ENCODE peak calls at places on chromosomes 16 and 17, in four cellular contexts. N is amniotic stem cell, M is neural crest cell, U is HFFc6. B is an unnamed sample.

GRCh38 chr17:42155614-42156045 is 841 bp upstream of the RAB5C start:
- DNase-seq in N (no peak), M (no peak), U (no peak), B (no peak)

GRCh38 chr16:51057102-51057793 is 93.8 kb downstream of the SALL1 start:
- DNase-seq in N (no peak), M (no peak), U (no peak), B (no peak)

GRCh38 chr16:19114359-19115147 is 789 bp downstream of the ITPRIPL2 start:
- DNase-seq in N (no peak), M (peak; percentile 41), U (peak; percentile 57), B (peak; percentile 60)

GRCh38 chr17:27430882-27431491 is 25.3 kb upstream of the KSR1 start:
- DNase-seq in N (peak; percentile 45), M (peak; percentile 50), U (peak; percentile 49), B (peak; percentile 30)

GRCh38 chr16:68446941-68447675 is 1.2 kb downstream of the SMPD3 start:
- DNase-seq in N (no peak), M (peak; percentile 2), U (no peak), B (no peak)

GRCh38 chr17:338442-339192 is 14.0 kb downstream of the RPH3AL start:
- DNase-seq in N (no peak), M (no peak), U (no peak), B (peak; percentile 73)

GRCh38 chr17:34633351-34633750 is 54.0 kb downstream of the TMEM132E start:
- DNase-seq in N (no peak), M (no peak), U (no peak), B (no peak)

GRCh38 chr17:58330997-58331814 is 2.6 kb upstream of the TSPOAP1 start:
- DNase-seq in N (no peak), M (no peak), U (no peak), B (no peak)

GRCh38 chr17:82684207-82684903 is 14.1 kb downstream of the RAB40B start:
- DNase-seq in N (no peak), M (no peak), U (no peak), B (no peak)

GRCh38 chr16:84844049-84844350 is 24.2 kb downstream of the CRISPLD2 start:
- DNase-seq in N (no peak), M (no peak), U (no peak), B (no peak)

GRCh38 chr17:81039854-81040758 is 5.2 kb downstream of the BAIAP2 start:
- DNase-seq in N (peak; percentile 51), M (no peak), U (peak; percentile 72), B (no peak)

GRCh38 chr17:70297397-70297796 is 128.1 kb downstream of the KCNJ2 start:
- DNase-seq in N (no peak), M (no peak), U (no peak), B (no peak)

GRCh38 chr17:77061711-77062110 is 79.1 kb upstream of the SEC14L1 start:
- DNase-seq in N (no peak), M (no peak), U (no peak), B (no peak)

GRCh38 chr17:46106966-46107644 is 86.1 kb downstream of the KANSL1 start:
- DNase-seq in N (no peak), M (no peak), U (no peak), B (no peak)

GRCh38 chr17:64504769-64505319 is 1.2 kb downstream of the DDX5 start:
- DNase-seq in N (no peak), M (no peak), U (no peak), B (no peak)

GRCh38 chr16:83940630-83941378 is 12.2 kb upstream of the OSGIN1 start:
- DNase-seq in N (no peak), M (no peak), U (no peak), B (no peak)

GRCh38 chr17:4591529-4591928 is 7.2 kb downstream of the SMTNL2 start:
- DNase-seq in N (no peak), M (no peak), U (peak; percentile 8), B (no peak)

GRCh38 chr17:1820518-1821252 is 9.0 kb downstream of the SMYD4 start:
- DNase-seq in N (no peak), M (no peak), U (no peak), B (no peak)

GRCh38 chr16:74743668-74744299 is 30.8 kb downstream of the FA2H start:
- DNase-seq in N (peak; percentile 46), M (no peak), U (peak; percentile 47), B (no peak)

GRCh38 chr17:64146418-64147109 is 16.6 kb upstream of the ERN1 start:
- DNase-seq in N (peak; percentile 21), M (no peak), U (peak; percentile 41), B (peak; percentile 34)

GRCh38 chr17:39628655-39629493 is 2.1 kb downstream of the PPP1R1B start:
- DNase-seq in N (no peak), M (no peak), U (no peak), B (no peak)

GRCh38 chr16:84614914-84615813 is 2.7 kb downstream of the COTL1 start:
- DNase-seq in N (no peak), M (no peak), U (no peak), B (no peak)

GRCh38 chr17:2405247-2405926 is 4.5 kb upstream of the MNT start:
- DNase-seq in N (peak; percentile 45), M (no peak), U (peak; percentile 88), B (no peak)

GRCh38 chr17:44602390-44602789 is 45.1 kb downstream of the FZD2 start:
- DNase-seq in N (no peak), M (no peak), U (no peak), B (no peak)

GRCh38 chr17:82767041-82767754 is 15.3 kb downstream of the TBCD start:
- DNase-seq in N (no peak), M (peak; percentile 62), U (no peak), B (peak; percentile 72)

GRCh38 chr17:57257213-57257873 is 1.0 kb downstream of the MSI2 start:
- DNase-seq in N (no peak), M (no peak), U (no peak), B (no peak)

GRCh38 chr17:15250459-15250858 is 14.7 kb downstream of the PMP22 start:
- DNase-seq in N (no peak), M (no peak), U (no peak), B (no peak)

GRCh38 chr16:55470533-55471371 is 8.2 kb upstream of the MMP2 start:
- DNase-seq in N (no peak), M (no peak), U (peak; percentile 35), B (no peak)

GRCh38 chr17:40548982-40549680 is 16.1 kb downstream of the CCR7 start:
- DNase-seq in N (peak; percentile 40), M (no peak), U (peak; percentile 81), B (peak; percentile 64)

GRCh38 chr17:70168044-70168978 is 1.0 kb upstream of the KCNJ2 start:
- DNase-seq in N (no peak), M (peak; percentile 45), U (no peak), B (peak; percentile 40)

GRCh38 chr17:1684307-1685189 is at the start of gene PRPF8:
- DNase-seq in N (peak; percentile 93), M (peak; percentile 97), U (peak; percentile 97), B (peak; percentile 96)

GRCh38 chr16:55145771-55146603 is 178.0 kb upstream of the IRX6 start:
- DNase-seq in N (no peak), M (no peak), U (no peak), B (no peak)

GRCh38 chr16:84718-85452 is 6.9 kb downstream of the MPG start:
- DNase-seq in N (peak; percentile 75), M (no peak), U (peak; percentile 93), B (no peak)

GRCh38 chr16:65318138-65318537 is 196.3 kb upstream of the CDH11 start:
- DNase-seq in N (no peak), M (no peak), U (no peak), B (no peak)

GRCh38 chr16:86252596-86252995 is 257.7 kb upstream of the FOXF1 start:
- DNase-seq in N (no peak), M (peak; percentile 39), U (peak; percentile 15), B (peak; percentile 43)

GRCh38 chr17:29251184-29251583 is 4.5 kb downstream of the CRYBA1 start:
- DNase-seq in N (no peak), M (no peak), U (peak; percentile 31), B (no peak)

GRCh38 chr16:89917773-89918452 is 749 bp upstream of the MC1R start:
- DNase-seq in N (no peak), M (peak; percentile 53), U (peak; percentile 94), B (peak; percentile 91)

GRCh38 chr17:79453481-79453880 is 157.4 kb downstream of the RBFOX3 start:
- DNase-seq in N (no peak), M (no peak), U (no peak), B (no peak)

B was measured in HuH-7.